ENCODE peak calls at places on chromosome 13, in seven cellular contexts. I is astrocyte of the spinal cord; M is glutamatergic neuron; D is effector memory CD4-positive, alpha-beta T cell; Z is A172; P is frontal cortex; K is hepatic stellate cell. A is an unnamed sample.

GRCh38 chr13:107099661-107100060 is 531.7 kb upstream of the ARGLU1 start:
- DNase-seq in D (no peak), I (peak), K (peak), Z (peak), P (no peak), M (no peak), A (no peak)

GRCh38 chr13:92967923-92968322 is 258.7 kb upstream of the GPC6 start:
- DNase-seq in I (peak), K (no peak), Z (peak), D (no peak), M (no peak), P (no peak), A (no peak)

GRCh38 chr13:77692746-77693448 is 4.6 kb upstream of the SLAIN1 start:
- DNase-seq in Z (no peak), D (no peak), K (no peak), I (no peak), P (no peak), M (no peak), A (no peak)

GRCh38 chr13:31310781-31311180 is 111.0 kb downstream of the B3GLCT start:
- DNase-seq in K (no peak), D (no peak), I (no peak), M (no peak), P (no peak), Z (no peak), A (peak)

GRCh38 chr13:98442391-98443230 is 134.3 kb downstream of the STK24 start:
- DNase-seq in I (no peak), P (no peak), K (no peak), Z (no peak), D (no peak), M (no peak), A (no peak)

GRCh38 chr13:37666036-37666435 is 67.5 kb upstream of the POSTN start:
- DNase-seq in I (peak), K (no peak), P (no peak), D (no peak), Z (no peak), M (no peak), A (no peak)

GRCh38 chr13:112153364-112153763 is 86.4 kb downstream of the SOX1 start:
- DNase-seq in K (no peak), P (no peak), I (no peak), Z (no peak), D (no peak), M (no peak), A (no peak)

GRCh38 chr13:111958612-111959395 is 108.1 kb upstream of the SOX1 start:
- DNase-seq in Z (no peak), D (no peak), I (no peak), M (no peak), K (no peak), P (no peak), A (no peak)

GRCh38 chr13:73433893-73434292 is 375.1 kb downstream of the KLF5 start:
- DNase-seq in P (no peak), K (no peak), D (no peak), M (no peak), I (no peak), Z (no peak), A (no peak)

GRCh38 chr13:43994999-43995859 is 115.5 kb downstream of the LACC1 start:
- DNase-seq in K (no peak), D (no peak), I (no peak), P (no peak), Z (no peak), M (no peak), A (no peak)

GRCh38 chr13:47481521-47481920 is 519.6 kb downstream of the SUCLA2 start:
- DNase-seq in M (no peak), K (no peak), I (peak), P (no peak), D (no peak), Z (no peak), A (no peak)

GRCh38 chr13:40208517-40208916 is 457.9 kb downstream of the FOXO1 start:
- DNase-seq in D (no peak), K (no peak), P (no peak), M (no peak), Z (no peak), I (no peak), A (no peak)